ENCODE peak calls at places on chromosomes 6 and 20, in four cellular contexts. J, V, L and N are unnamed samples.

GRCh38 chr20:6837730-6838129 is 70.2 kb downstream of the BMP2 start:
- DNase-seq in J (no peak), V (no peak), L (no peak), N (no peak)

GRCh38 chr6:157597461-157598312 is 216.7 kb downstream of the ZDHHC14 start:
- DNase-seq in J (peak), V (peak), L (no peak), N (no peak)

GRCh38 chr6:42390228-42390934 is 61.3 kb downstream of the TRERF1 start:
- DNase-seq in J (no peak), V (no peak), L (no peak), N (peak)

GRCh38 chr6:3139090-3139903 is 18.0 kb downstream of the TUBB2A start:
- DNase-seq in J (peak), V (peak), L (peak), N (no peak)

GRCh38 chr6:52497652-52498408 is 77.7 kb downstream of the EFHC1 start:
- DNase-seq in J (no peak), V (no peak), L (no peak), N (no peak)

GRCh38 chr6:150037526-150038201 is 12.3 kb upstream of the RAET1L start:
- DNase-seq in J (no peak), V (no peak), L (no peak), N (no peak)

GRCh38 chr20:43565758-43566104 is 6.9 kb downstream of the SGK2 start:
- DNase-seq in J (no peak), V (no peak), L (no peak), N (no peak)

GRCh38 chr6:131381694-131382093 is 191.3 kb upstream of the ARG1 start:
- DNase-seq in J (no peak), V (peak), L (no peak), N (no peak)

GRCh38 chr20:5065489-5066383 is 54.0 kb downstream of the PCNA start:
- DNase-seq in J (no peak), V (peak), L (peak), N (peak)

GRCh38 chr6:131035582-131035981 is 27.5 kb downstream of the EPB41L2 start:
- DNase-seq in J (no peak), V (no peak), L (no peak), N (no peak)

DNA sequence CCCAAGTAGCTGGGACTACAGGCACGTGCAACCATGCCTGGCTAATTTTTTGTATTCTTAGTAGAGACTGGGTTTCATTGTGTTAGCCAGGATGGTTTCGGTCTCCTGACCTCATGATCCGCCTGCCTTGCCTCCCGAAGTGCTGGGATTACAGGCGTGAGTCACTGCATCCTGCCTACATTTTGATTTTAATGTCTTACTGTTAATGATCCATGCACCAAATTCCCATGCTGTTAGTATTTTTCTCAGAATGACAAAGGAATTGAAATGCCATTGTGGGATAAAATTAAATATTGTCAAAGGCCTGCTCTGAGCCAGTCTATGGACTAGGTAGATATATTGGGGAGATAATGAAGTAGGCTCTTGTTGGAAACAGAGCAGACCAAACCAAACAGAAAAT is 28.2 kb downstream of the CBFA2T2 start:
- DNase-seq in J (no peak), V (peak), L (no peak), N (no peak)
- H3K4me3 ChIP-seq in J (no peak), V (no peak), L (no peak), N (no peak)

GRCh38 chr6:106747139-106747538 is 117.8 kb downstream of the QRSL1 start:
- DNase-seq in J (no peak), V (no peak), L (no peak), N (peak)
- H3K4me3 ChIP-seq in J (no peak), V (no peak), L (no peak), N (peak)

DNA sequence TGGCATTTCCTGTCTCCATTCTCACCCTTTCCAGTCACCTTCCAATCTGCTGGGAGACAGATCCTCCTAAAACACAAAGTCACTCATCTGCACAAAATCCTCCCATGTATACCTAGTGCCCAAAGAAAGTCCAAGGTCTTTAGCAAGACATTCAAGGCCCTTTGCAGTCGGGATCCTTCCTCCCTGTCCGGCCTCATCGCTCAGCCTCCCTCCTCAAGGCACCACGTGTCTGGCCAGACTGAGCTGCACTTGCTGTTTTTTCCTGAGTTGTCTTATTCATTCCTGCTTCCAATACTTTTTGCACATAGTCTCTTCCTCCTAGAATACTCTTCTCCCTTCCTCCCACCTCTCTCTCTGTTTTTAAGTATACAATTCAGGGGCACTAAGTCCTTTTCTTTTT is 1.4 kb downstream of the TRIM15 start:
- DNase-seq in J (no peak), V (no peak), L (no peak), N (no peak)
- H3K4me3 ChIP-seq in J (no peak), V (no peak), L (no peak), N (no peak)

GRCh38 chr20:19850190-19850533 is 92.1 kb downstream of the RIN2 start:
- DNase-seq in J (no peak), V (no peak), L (no peak), N (no peak)
- H3K4me3 ChIP-seq in J (peak), V (no peak), L (no peak), N (no peak)

DNA sequence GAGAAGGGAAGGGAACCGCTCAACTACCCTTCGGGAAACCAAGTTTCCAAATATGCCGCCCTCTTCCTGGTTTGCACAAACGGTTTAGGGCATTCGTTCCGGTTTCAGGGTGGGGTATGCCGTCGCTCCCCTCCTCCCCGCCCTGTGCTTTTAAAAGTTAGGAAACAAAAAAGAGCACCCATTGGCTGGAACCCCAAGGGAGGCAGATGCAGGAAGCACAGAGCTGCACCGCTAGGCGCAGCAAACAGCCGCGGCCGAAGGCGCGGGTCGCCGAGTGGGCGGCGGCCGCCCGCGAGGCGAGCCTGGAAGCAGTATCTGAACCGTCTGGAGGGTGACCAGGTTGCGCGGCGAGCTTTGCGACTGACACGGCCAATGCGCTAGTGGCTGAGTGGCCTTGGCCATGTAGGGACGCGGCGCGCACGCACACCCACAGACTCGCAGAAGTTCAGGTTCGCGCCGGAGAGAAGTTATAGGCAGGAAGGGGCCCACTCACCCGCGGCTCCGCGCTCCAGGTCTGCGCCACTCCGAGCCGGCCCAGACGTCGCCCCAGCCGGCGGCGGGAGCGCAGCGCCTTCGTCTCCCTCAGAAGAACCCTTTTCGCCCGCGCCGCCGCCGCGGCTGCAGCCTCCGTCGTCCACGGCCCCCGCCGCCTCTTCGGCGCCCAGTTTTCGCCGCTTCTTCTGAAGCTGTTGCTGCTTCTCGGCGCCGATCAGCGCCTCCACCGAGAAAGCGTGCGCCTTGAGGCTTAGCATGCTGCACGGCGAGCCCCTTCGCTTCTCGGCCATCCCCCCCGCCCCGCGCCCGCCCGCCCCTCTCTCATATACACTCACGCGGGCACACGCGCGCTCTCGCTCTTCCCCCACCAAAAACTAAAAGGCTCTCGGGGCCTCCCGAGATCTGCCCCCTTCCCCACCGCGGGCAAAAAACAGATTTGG is 734 bp downstream of the TBX18 start:
- DNase-seq in J (no peak), V (peak), L (peak), N (no peak)
- H3K4me3 ChIP-seq in J (peak), V (peak), L (peak), N (no peak)

DNA sequence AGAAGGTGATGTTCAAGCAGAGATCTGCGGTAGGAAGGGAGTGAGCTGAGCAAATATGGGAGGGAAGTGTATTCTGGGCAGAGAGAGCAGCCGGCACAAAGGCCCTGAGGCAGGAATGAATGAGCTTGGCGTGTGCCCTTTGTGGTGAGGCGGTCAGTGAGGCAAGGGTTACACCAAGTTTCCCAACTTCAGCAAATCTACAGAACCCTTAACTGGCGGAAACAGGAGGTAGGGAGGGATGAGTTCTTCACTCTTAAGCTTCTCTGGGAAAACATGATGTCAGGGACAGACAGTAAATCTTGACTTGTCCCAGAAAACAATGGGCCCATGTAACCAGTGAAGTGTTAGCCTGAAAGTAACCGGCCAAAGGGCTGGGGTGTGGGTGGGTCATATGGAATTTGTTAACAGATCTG is 97.1 kb upstream of the PTPN1 start:
- DNase-seq in J (no peak), V (peak), L (no peak), N (no peak)
- H3K4me3 ChIP-seq in J (no peak), V (no peak), L (no peak), N (no peak)

DNA sequence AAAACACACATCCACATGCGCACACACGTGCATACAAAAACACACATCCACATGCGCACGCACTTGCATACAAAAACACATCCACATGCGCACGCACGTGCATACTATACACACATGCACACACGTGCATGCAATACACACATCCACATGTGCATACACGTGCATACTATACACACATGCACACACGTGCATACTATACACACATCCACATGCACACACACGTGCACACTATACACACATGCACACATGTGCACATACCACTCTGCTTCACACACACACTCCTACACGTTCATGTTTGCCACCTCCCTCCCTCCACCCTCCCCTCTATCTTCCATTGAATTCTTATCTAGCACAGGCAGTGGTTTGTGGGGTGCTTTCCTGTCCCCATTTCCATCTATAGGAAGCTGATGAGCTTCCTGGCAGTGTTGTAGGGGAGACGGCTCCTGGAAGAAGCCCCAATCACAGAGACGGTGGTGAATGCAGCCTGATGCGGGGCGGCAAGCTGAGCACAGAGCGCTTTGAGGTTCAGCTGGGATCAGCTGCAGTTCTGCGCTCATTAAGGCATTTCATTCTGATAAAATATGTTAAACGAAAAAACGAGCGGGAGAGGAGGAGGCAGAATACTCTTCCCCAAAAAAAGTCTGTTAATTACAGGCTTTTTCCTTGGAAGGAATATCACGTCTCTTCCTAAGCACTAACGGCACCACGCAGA is 287.8 kb downstream of the TAF4 start:
- DNase-seq in J (no peak), V (no peak), L (no peak), N (no peak)
- H3K4me3 ChIP-seq in J (no peak), V (no peak), L (no peak), N (no peak)